ENCODE peak calls at places on chromosomes 3 and 15, in four cellular contexts. F, K, B and I are unnamed samples.

GRCh38 chr15:20295238-20295811 is 246.3 kb downstream of the GOLGA6L6 start:
- DNase-seq in F (no peak), K (no peak), B (no peak), I (no peak)

GRCh38 chr15:72173864-72174550 is 23.6 kb downstream of the GRAMD2A start:
- DNase-seq in F (no peak), K (no peak), B (no peak), I (no peak)

GRCh38 chr15:82572311-82572710 is 32.1 kb upstream of the RPS17 start:
- DNase-seq in F (no peak), K (peak), B (peak), I (no peak)

GRCh38 chr3:69012111-69012835 is 1.2 kb downstream of the EOGT start:
- DNase-seq in F (no peak), K (peak), B (peak), I (no peak)

GRCh38 chr3:158430968-158431367 is 140.0 kb upstream of the MLF1 start:
- DNase-seq in F (no peak), K (peak), B (no peak), I (no peak)

GRCh38 chr3:33954956-33955355 is 156.5 kb downstream of the PDCD6IP start:
- DNase-seq in F (no peak), K (peak), B (no peak), I (no peak)

GRCh38 chr15:52652286-52652685 is 26.9 kb downstream of the ATOSA start:
- DNase-seq in F (no peak), K (no peak), B (no peak), I (no peak)

GRCh38 chr3:187935623-187936156 is 190.4 kb upstream of the BCL6 start:
- DNase-seq in F (no peak), K (no peak), B (peak), I (no peak)

GRCh38 chr15:39896101-39896500 is 24.0 kb downstream of the GPR176 start:
- DNase-seq in F (no peak), K (no peak), B (no peak), I (no peak)

GRCh38 chr3:98326036-98326435 is 27.6 kb upstream of the OR5K4 start:
- DNase-seq in F (no peak), K (no peak), B (no peak), I (no peak)

GRCh38 chr3:158105710-158106438 is at the start of gene SHOX2:
- DNase-seq in F (no peak), K (peak), B (peak), I (no peak)

GRCh38 chr15:52180851-52181450 is 10.2 kb downstream of the GNB5 start:
- DNase-seq in F (no peak), K (no peak), B (no peak), I (no peak)

GRCh38 chr3:182261084-182261483 is 532.2 kb upstream of the ATP11B start:
- DNase-seq in F (no peak), K (no peak), B (no peak), I (no peak)

GRCh38 chr3:143658869-143659268 is 189.4 kb downstream of the SLC9A9 start:
- DNase-seq in F (no peak), K (no peak), B (no peak), I (no peak)

GRCh38 chr3:148882288-148882687 is 17.2 kb downstream of the CPA3 start:
- DNase-seq in F (no peak), K (peak), B (no peak), I (no peak)

GRCh38 chr3:99875573-99875924 is 57.9 kb downstream of the CMSS1 start:
- DNase-seq in F (no peak), K (peak), B (no peak), I (no peak)

GRCh38 chr3:46368569-46368968 is 2.2 kb upstream of the CCR5 start:
- DNase-seq in F (peak), K (peak), B (peak), I (peak)

GRCh38 chr15:100934735-100935134 is 15.6 kb downstream of the LRRK1 start:
- DNase-seq in F (no peak), K (peak), B (peak), I (no peak)

GRCh38 chr15:80434926-80435720 is 30.9 kb downstream of the ARNT2 start:
- DNase-seq in F (no peak), K (no peak), B (no peak), I (no peak)

GRCh38 chr3:56123487-56123886 is 344.8 kb downstream of the ERC2 start:
- DNase-seq in F (no peak), K (no peak), B (peak), I (no peak)

GRCh38 chr3:183178833-183179549 is 16.5 kb upstream of the LAMP3 start:
- DNase-seq in F (no peak), K (peak), B (peak), I (no peak)

GRCh38 chr3:149970716-149971402 is at the start of gene PFN2:
- DNase-seq in F (peak), K (peak), B (peak), I (peak)

GRCh38 chr3:99322551-99322950 is 315.8 kb upstream of the COL8A1 start:
- DNase-seq in F (no peak), K (no peak), B (no peak), I (no peak)

GRCh38 chr3:67876261-67876660 is 221.8 kb upstream of the SUCLG2 start:
- DNase-seq in F (no peak), K (no peak), B (no peak), I (no peak)

GRCh38 chr3:9396301-9396631 is 1.1 kb upstream of the SETD5 start:
- DNase-seq in F (peak), K (no peak), B (no peak), I (no peak)

GRCh38 chr3:15283702-15284101 is 48.7 kb downstream of the SH3BP5 start:
- DNase-seq in F (no peak), K (no peak), B (no peak), I (no peak)

GRCh38 chr3:150975992-150976368 is 3.5 kb upstream of the CLRN1 start:
- DNase-seq in F (no peak), K (no peak), B (peak), I (no peak)

GRCh38 chr3:150739877-150740645 is 22.9 kb downstream of the SIAH2 start:
- DNase-seq in F (no peak), K (no peak), B (no peak), I (no peak)

GRCh38 chr3:185561374-185561943 is 9.1 kb upstream of the LIPH start:
- DNase-seq in F (no peak), K (no peak), B (no peak), I (no peak)

GRCh38 chr3:53350652-53351051 is 3.3 kb upstream of the DCP1A start:
- DNase-seq in F (no peak), K (peak), B (peak), I (no peak)

GRCh38 chr15:87207945-87208580 is 1048.5 kb downstream of the NTRK3 start:
- DNase-seq in F (no peak), K (no peak), B (no peak), I (no peak)

GRCh38 chr15:34952481-34952880 is 17.1 kb downstream of the AQR start:
- DNase-seq in F (no peak), K (peak), B (no peak), I (no peak)

GRCh38 chr15:100133001-100133400 is 208.8 kb downstream of the ADAMTS17 start:
- DNase-seq in F (no peak), K (no peak), B (peak), I (no peak)

GRCh38 chr15:68818671-68819450 is 1.8 kb downstream of the ANP32A start:
- DNase-seq in F (no peak), K (peak), B (peak), I (peak)

GRCh38 chr3:156187146-156187769 is 66.9 kb downstream of the KCNAB1 start:
- DNase-seq in F (no peak), K (peak), B (no peak), I (no peak)